ENCODE peak calls at places on chromosomes 3 and 15, in six cellular contexts. H, S, Z, N, K and T are unnamed samples.
A peak's percentile ranks its signal among the peaks of the same experiment; 100 is the strongest.

GRCh38 chr3:130700541-130700940 is 46.1 kb downstream of the PIK3R4 start:
- DNase-seq in Z (peak; percentile 30), N (no peak), S (no peak), K (peak; percentile 98), H (no peak), T (peak; percentile 15)

GRCh38 chr3:189572249-189572648 is 58.9 kb upstream of the TP63 start:
- DNase-seq in K (no peak), S (no peak), Z (peak; percentile 23), H (no peak), N (no peak), T (no peak)

GRCh38 chr3:41286305-41286704 is 87.0 kb downstream of the CTNNB1 start:
- DNase-seq in Z (no peak), H (no peak), S (no peak), N (no peak), K (no peak), T (no peak)

GRCh38 chr15:68787609-68788264 is 33.0 kb downstream of the ANP32A start:
- DNase-seq in N (no peak), K (no peak), Z (no peak), S (peak; percentile 49), H (no peak), T (no peak)

GRCh38 chr3:65953301-65953812 is 85.4 kb downstream of the MAGI1 start:
- DNase-seq in S (peak; percentile 86), Z (peak; percentile 35), N (no peak), H (no peak), K (peak; percentile 52), T (no peak)

GRCh38 chr15:96047255-96047931 is 283.1 kb upstream of the NR2F2 start:
- DNase-seq in Z (peak; percentile 79), S (no peak), N (no peak), K (peak; percentile 83), H (peak; percentile 61), T (peak; percentile 55)

GRCh38 chr3:61173685-61174084 is 77.6 kb downstream of the FHIT start:
- DNase-seq in Z (no peak), S (no peak), H (no peak), N (no peak), K (peak; percentile 4), T (no peak)

GRCh38 chr15:101251830-101252820 is at the start of gene CHSY1:
- DNase-seq in H (peak; percentile 96), S (peak; percentile 93), Z (peak; percentile 97), K (peak; percentile 94), N (peak; percentile 43), T (peak; percentile 94)

GRCh38 chr3:55090746-55091145 is 162.9 kb upstream of the LRTM1 start:
- DNase-seq in N (no peak), Z (no peak), K (no peak), H (no peak), S (no peak), T (no peak)

GRCh38 chr15:69044899-69045298 is 30.4 kb downstream of the NOX5 start:
- DNase-seq in S (no peak), Z (peak; percentile 76), K (peak; percentile 68), N (no peak), H (peak; percentile 90), T (peak; percentile 35)

GRCh38 chr3:81393251-81393650 is 368.2 kb downstream of the GBE1 start:
- DNase-seq in N (no peak), S (no peak), H (no peak), Z (no peak), K (no peak), T (no peak)

GRCh38 chr3:158095302-158095997 is 10.8 kb downstream of the SHOX2 start:
- DNase-seq in H (peak; percentile 18), S (no peak), N (no peak), K (peak; percentile 30), Z (no peak), T (no peak)

GRCh38 chr15:43514241-43515057 is 3.0 kb upstream of the MAP1A start:
- DNase-seq in K (peak; percentile 30), S (peak; percentile 22), Z (peak; percentile 30), N (no peak), H (peak; percentile 71), T (no peak)

GRCh38 chr3:27528798-27529197 is 44.6 kb upstream of the SLC4A7 start:
- DNase-seq in N (no peak), Z (no peak), K (no peak), S (no peak), H (no peak), T (no peak)

GRCh38 chr15:66905954-66906353 is 159.4 kb upstream of the SMAD3 start:
- DNase-seq in K (no peak), Z (no peak), S (no peak), N (no peak), H (no peak), T (no peak)

GRCh38 chr15:67025719-67026118 is 39.7 kb upstream of the SMAD3 start:
- DNase-seq in S (peak; percentile 44), K (peak; percentile 76), Z (peak; percentile 83), H (peak; percentile 77), N (no peak), T (peak; percentile 99)

GRCh38 chr3:195080125-195080524 is 190.8 kb downstream of the XXYLT1 start:
- DNase-seq in S (no peak), H (no peak), Z (no peak), N (no peak), K (peak; percentile 37), T (no peak)

GRCh38 chr3:179716226-179716625 is 63.4 kb downstream of the USP13 start:
- DNase-seq in S (no peak), H (no peak), K (no peak), Z (no peak), N (no peak), T (no peak)

GRCh38 chr3:160225181-160226025 is at the start of gene C3orf80:
- DNase-seq in K (peak; percentile 57), H (peak; percentile 47), S (peak; percentile 53), Z (peak; percentile 48), N (peak; percentile 52), T (peak; percentile 58)

GRCh38 chr3:52120576-52121458 is 33.4 kb downstream of the POC1A start:
- DNase-seq in S (no peak), Z (no peak), K (peak; percentile 6), N (no peak), H (no peak), T (no peak)

GRCh38 chr15:38562278-38562677 is 2.3 kb downstream of the RASGRP1 start:
- DNase-seq in S (no peak), N (no peak), K (no peak), H (no peak), Z (no peak), T (no peak)

GRCh38 chr3:143668385-143668784 is 179.9 kb downstream of the SLC9A9 start:
- DNase-seq in Z (no peak), K (no peak), S (no peak), H (no peak), N (no peak), T (no peak)

GRCh38 chr3:156576887-156577427 is 22.0 kb upstream of the SSR3 start:
- DNase-seq in K (no peak), N (no peak), Z (peak; percentile 28), S (no peak), H (no peak), T (no peak)

GRCh38 chr3:163056874-163057497 is 1560.4 kb downstream of the OTOL1 start:
- DNase-seq in K (no peak), H (peak; percentile 64), Z (peak; percentile 60), S (peak; percentile 14), N (peak; percentile 57), T (peak; percentile 11)

DNA sequence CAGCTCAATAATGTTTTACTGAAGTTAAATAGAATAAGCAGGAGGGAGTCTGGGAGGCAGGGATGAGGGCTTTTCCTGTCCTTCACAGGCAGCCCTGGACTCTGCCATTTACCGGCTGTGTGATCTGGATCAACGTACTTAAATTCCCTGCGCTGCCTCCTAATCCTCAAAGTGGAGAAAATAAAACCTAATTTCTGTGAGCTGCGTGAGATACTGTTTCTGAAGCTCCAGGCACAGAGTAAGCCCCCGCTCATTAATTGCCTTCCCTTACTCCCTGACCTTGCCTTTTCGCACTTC is 278 bp upstream of the PDIA5 start:
- DNase-seq in K (no peak), Z (no peak), S (no peak), H (no peak), N (no peak), T (no peak)
- H3K4me3 ChIP-seq in K (peak overlapping the region; percentile 92), Z (peak overlapping the region; percentile 63), S (peak overlapping the region; percentile 57), H (peak overlapping the region; percentile 92), N (no peak overlapping the region), T (peak overlapping the region; percentile 93)

DNA sequence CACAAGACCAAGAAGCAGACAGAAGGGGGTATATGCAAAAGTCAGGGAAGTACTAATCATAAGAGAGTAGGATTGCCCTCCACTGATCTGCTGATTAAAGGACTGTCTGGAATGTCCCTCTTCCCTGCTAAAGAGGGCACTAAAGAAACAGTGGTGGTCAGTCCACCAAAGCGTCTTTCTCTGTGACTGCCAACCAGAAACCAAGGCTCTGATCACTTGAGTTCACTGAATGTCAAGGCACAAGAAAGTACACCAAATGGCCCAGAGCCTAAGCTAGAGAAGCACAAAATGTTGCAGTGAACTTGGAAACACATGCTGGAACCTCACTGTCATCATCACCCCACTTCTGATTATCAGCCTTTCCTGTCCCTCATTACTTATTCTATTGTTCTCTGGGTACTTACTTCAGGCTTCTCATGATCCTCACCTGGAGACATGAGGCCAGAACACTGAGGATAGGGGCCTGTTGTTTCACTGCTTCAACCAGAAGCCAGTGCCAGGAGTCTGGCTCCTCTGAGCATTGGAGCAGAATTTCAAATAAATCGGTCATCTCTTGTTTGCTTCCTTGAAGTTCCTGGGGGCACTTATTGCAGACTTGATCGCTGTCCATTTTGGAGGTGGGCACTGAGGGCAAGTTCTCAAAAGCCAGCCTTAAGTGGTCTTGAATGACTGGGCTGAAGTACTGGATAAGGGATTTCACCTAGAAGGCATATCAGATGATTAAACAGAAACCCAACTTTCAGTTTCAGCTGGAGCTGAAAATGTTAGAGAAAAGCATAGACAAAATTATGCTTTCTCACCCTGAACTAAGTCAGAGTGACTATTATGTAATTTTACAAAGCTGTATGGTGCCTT is 58.9 kb downstream of the EIF3J start:
- DNase-seq in Z (no peak), N (no peak), H (peak; percentile 11), K (no peak), S (no peak), T (no peak)
- H3K36me3 ChIP-seq in Z (peaks cover 54% of the 10 kb centered on the region), N (peaks cover 65% of the 10 kb centered on the region), H (peaks cover 40% of the 10 kb centered on the region), K (peaks cover 3% of the 10 kb centered on the region), S (peaks cover 80% of the 10 kb centered on the region), T (peaks cover 76% of the 10 kb centered on the region)

GRCh38 chr15:49372366-49372765 is 50.7 kb upstream of the FGF7 start:
- DNase-seq in H (no peak), S (no peak), Z (no peak), K (no peak), N (no peak), T (no peak)

GRCh38 chr15:49361370-49361769 is 61.7 kb upstream of the FGF7 start:
- DNase-seq in S (no peak), Z (no peak), N (no peak), K (no peak), H (no peak), T (no peak)

GRCh38 chr15:49370782-49371181 is 52.3 kb upstream of the FGF7 start:
- DNase-seq in S (no peak), N (no peak), Z (peak; percentile 47), H (peak; percentile 34), K (peak; percentile 3), T (no peak)

DNA sequence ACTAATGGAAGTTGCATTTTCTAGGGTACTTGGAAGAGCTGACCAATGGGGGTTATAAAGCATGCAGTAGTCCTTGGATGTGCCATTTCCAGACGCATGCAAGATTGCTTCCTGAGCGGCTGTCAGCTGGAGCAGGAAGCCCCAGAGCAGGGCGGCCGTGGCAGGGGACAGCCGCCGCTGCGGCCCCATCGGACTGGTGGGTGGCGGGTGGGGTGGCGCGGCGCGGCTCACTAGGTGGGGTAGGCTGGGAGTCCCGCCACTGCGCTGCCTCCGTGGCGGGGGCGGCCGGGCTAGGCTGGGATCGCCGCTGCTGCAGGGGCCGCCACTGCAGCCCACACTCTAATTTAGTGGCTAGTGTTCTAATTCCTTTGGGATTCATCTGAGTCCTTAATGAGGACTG is 56.5 kb upstream of the FGF7 start:
- DNase-seq in N (no peak), K (no peak), Z (no peak), H (no peak), S (no peak), T (no peak)
- H3K9me3 ChIP-seq in N (no peaks in the 10 kb centered on the region), K (no peaks in the 10 kb centered on the region), Z (no peaks in the 10 kb centered on the region), H (no peaks in the 10 kb centered on the region), S (no peaks in the 10 kb centered on the region), T (no peaks in the 10 kb centered on the region)

GRCh38 chr3:141403576-141403975 is 35.3 kb downstream of the ZBTB38 start:
- DNase-seq in H (no peak), Z (no peak), K (no peak), S (no peak), N (no peak), T (no peak)
- H3K4me3 ChIP-seq in H (peak overlapping the region; percentile 79), Z (no peak overlapping the region), K (no peak overlapping the region), S (peak overlapping the region; percentile 81), N (no peak overlapping the region), T (no peak overlapping the region)